ENCODE peak calls at places on chromosomes 1 and 21, in six cellular contexts. G is tibial nerve, X is cardiac muscle cell, B is HepG2, C is AG04450, I is thoracic aorta. L is an unnamed sample.
A peak's percentile ranks its signal among the peaks of the same experiment; 100 is the strongest.

GRCh38 chr1:3453891-3454810 is at the start of gene ARHGEF16:
- DNase-seq in I (no peak), C (no peak), B (peak; percentile 72), G (no peak), X (peak; percentile 79), L (no peak)

GRCh38 chr1:1181938-1182410 is 8.3 kb downstream of the TTLL10 start:
- DNase-seq in I (no peak), G (no peak), X (no peak), B (no peak), C (no peak), L (no peak)

GRCh38 chr1:169795687-169796086 is 980 bp upstream of the METTL18 start:
- DNase-seq in G (no peak), C (no peak), X (no peak), B (no peak), I (no peak), L (no peak)

GRCh38 chr1:61448934-61449368 is 276.0 kb downstream of the TM2D1 start:
- DNase-seq in C (no peak), B (no peak), I (peak; percentile 53), X (no peak), G (peak; percentile 90), L (no peak)

GRCh38 chr1:171127481-171127880 is 36.8 kb downstream of the FMO3 start:
- DNase-seq in B (no peak), C (peak; percentile 77), X (no peak), I (no peak), G (no peak), L (no peak)

GRCh38 chr1:224067621-224068457 is 46.1 kb upstream of the FBXO28 start:
- DNase-seq in B (no peak), G (no peak), C (no peak), I (no peak), X (no peak), L (no peak)

GRCh38 chr1:156596426-156596825 is 4.8 kb downstream of the NAXE start:
- DNase-seq in C (no peak), B (no peak), I (no peak), G (no peak), X (no peak), L (no peak)

GRCh38 chr1:4837752-4838151 is 183.3 kb downstream of the AJAP1 start:
- DNase-seq in C (no peak), G (no peak), B (no peak), X (no peak), I (no peak), L (no peak)

GRCh38 chr21:28538987-28539622 is 453.6 kb downstream of the LTN1 start:
- DNase-seq in I (no peak), B (no peak), G (no peak), C (peak; percentile 68), X (no peak), L (no peak)

GRCh38 chr1:54122131-54122751 is 30.6 kb downstream of the CDCP2 start:
- DNase-seq in C (no peak), G (no peak), I (no peak), B (no peak), X (no peak), L (no peak)

GRCh38 chr1:203161703-203162102 is 13.9 kb downstream of the MYBPH start:
- DNase-seq in X (no peak), I (no peak), G (no peak), B (no peak), C (no peak), L (no peak)

GRCh38 chr1:21308847-21309652 is 18.8 kb upstream of the ECE1 start:
- DNase-seq in X (no peak), C (no peak), B (no peak), G (no peak), I (no peak), L (no peak)

GRCh38 chr1:244980605-244981004 is 116.3 kb upstream of the HNRNPU start:
- DNase-seq in G (no peak), C (no peak), B (no peak), X (no peak), I (no peak), L (no peak)

GRCh38 chr1:11796036-11796828 is 9.5 kb downstream of the MTHFR start:
- DNase-seq in B (no peak), I (no peak), C (no peak), G (no peak), X (no peak), L (no peak)

GRCh38 chr21:38819719-38820147 is 14.0 kb downstream of the ETS2 start:
- DNase-seq in G (no peak), B (no peak), I (no peak), C (no peak), X (no peak), L (no peak)

GRCh38 chr1:242147096-242147976 is 148.4 kb upstream of the MAP1LC3C start:
- DNase-seq in I (no peak), G (no peak), X (no peak), C (no peak), B (no peak), L (no peak)

GRCh38 chr1:93959413-93959812 is 50.2 kb upstream of the GCLM start:
- DNase-seq in B (no peak), I (no peak), X (no peak), G (no peak), C (no peak), L (peak; percentile 68)

GRCh38 chr21:39842741-39843146 is 24.5 kb upstream of the PCP4 start:
- DNase-seq in X (no peak), B (no peak), G (no peak), C (no peak), I (no peak), L (peak; percentile 80)

GRCh38 chr1:15765495-15766194 is 7.0 kb downstream of the FBLIM1 start:
- DNase-seq in C (peak; percentile 65), I (no peak), X (no peak), B (no peak), G (no peak), L (no peak)

GRCh38 chr1:179310721-179311120 is 17.1 kb downstream of the SOAT1 start:
- DNase-seq in B (no peak), X (no peak), I (no peak), G (no peak), C (peak; percentile 61), L (no peak)

DNA sequence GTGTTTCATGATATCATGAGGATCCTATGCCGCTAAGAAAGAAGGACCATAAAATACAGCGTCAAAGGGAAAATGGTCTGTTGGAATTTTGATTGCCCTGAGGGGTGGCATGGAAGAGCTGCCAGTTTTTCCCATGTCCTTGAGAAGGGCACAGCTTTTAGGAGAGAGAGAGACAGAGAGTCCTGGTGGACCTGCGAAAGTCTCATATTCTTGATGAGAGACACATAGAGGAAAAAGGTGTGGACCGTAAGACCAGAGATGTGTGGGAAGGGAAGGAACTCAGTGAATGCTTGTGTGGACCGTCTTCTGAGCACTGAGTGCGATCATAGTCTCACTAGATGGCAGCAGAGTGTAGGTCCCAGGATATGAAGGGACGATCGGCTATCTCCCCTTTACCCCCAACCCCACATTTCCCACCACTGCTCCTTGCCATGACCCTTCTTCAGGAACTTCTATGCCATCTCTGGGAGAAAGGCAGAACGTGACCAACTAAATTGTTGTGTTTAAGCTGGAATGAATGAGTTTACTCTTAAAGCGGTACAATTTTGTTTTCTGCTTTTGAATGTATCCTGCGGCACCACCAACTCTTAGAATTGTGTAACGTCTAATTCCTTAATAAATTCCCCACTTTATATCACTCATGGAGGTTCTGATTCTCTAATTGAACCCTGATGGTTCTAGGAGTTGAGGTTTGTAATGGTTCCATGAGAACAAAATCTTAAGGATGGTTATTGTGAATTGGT is 117.7 kb downstream of the CTH start:
- DNase-seq in I (no peak), B (peak; percentile 13), C (no peak), G (peak; percentile 30), X (peak; percentile 54), L (no peak)
- H3K27ac ChIP-seq in I (no peak overlapping the region), B (no peak overlapping the region), C (no peak overlapping the region), G (no peak overlapping the region), X (no peak overlapping the region), L (no peak overlapping the region)

GRCh38 chr1:163250382-163250974 is 47.8 kb upstream of the RGS5 start:
- DNase-seq in C (no peak), I (no peak), G (no peak), X (no peak), B (no peak), L (no peak)

GRCh38 chr1:163248064-163248463 is 45.3 kb upstream of the RGS5 start:
- DNase-seq in C (no peak), B (no peak), G (no peak), I (no peak), X (no peak), L (no peak)
- H3K4me3 ChIP-seq in C (no peak overlapping the region), B (no peak overlapping the region), G (no peak overlapping the region), I (no peak overlapping the region), X (no peak overlapping the region), L (no peak overlapping the region)

DNA sequence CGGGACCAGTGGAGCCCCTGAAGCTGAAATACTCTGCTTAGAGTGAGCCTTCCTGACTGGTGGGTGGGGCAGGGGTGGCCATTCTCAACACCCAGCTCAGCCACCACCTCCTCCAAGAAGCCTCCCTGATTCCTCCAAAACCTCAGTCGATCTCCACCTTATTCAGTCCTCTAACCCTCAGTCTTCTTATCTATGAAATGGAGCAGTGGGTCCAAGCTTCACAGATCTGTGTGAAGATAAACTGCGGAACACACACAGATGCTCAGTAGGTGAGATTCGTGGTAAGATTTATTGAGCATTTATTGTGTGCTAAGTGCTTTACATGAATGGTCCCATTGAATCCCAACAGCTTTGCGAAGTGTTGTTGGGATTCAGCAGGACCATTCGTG is 93.1 kb upstream of the RUNX3 start:
- DNase-seq in G (no peak), B (no peak), I (no peak), C (no peak), X (no peak), L (no peak)
- H3K27ac ChIP-seq in G (peak overlapping the region; percentile 83), B (no peak overlapping the region), I (no peak overlapping the region), C (peak overlapping the region; percentile 82), X (peak overlapping the region; percentile 90), L (no peak overlapping the region)

DNA sequence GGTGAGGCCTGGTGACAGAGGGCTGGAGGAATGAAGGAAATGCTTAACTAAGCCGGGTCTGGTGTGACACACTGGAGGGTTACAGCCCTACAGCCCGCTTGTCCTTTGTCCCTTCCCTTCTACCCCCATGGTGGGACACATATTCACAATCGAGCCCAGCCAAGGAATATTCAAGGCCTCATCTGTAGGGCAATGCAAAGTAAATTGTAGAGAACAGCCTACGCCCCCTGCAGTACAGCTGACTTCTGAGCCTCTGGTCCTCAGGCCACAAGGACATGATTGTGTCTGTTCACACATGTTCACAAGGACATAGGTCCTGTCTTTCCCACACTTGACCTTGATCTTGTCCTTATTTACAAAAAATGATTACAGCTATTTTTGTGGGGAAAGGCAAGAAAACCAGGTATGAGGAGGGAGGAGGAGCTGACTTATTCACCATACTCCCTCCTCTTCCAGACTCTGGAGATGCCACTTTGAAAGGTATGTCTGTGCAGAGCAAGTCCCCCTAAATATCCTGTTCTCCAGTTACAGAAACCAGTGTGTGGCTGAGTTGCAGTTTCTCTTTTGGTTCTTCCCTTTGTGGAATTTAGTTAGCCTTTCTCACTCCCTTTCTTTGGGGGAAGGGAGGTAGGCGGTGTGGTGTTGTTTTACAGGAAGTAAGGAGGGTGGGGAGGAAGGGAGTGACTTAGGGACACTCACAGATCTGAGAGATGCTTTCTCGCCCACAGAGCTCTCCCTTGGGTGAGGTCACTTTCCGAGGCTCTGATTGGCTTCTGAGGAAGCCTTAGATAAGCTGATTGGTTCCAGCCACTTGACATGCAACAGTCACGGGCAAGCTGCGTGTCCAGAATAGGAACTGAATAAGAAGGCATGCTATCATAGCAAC is 14.6 kb downstream of the POLR3GL start:
- DNase-seq in X (peak; percentile 97), G (peak; percentile 97), B (peak; percentile 50), I (peak; percentile 94), C (peak; percentile 99), L (peak; percentile 99)
- H3K4me3 ChIP-seq in X (peak overlapping the region; percentile 0), G (peak overlapping the region; percentile 42), B (no peak overlapping the region), I (peak overlapping the region; percentile 68), C (peak overlapping the region; percentile 44), L (peak overlapping the region; percentile 38)